ENCODE peak calls at places on chromosomes 2 and 18, in eight cellular contexts. I is coronary artery; M is CD4-positive, alpha-beta T cell; H is natural killer cell; Q is fibroblast of villous mesenchyme; X is GM12865; K is kidney; Z is RWPE1. B is an unnamed sample.

GRCh38 chr2:233029321-233029720 is 3.2 kb upstream of the NEU2 start:
- DNase-seq in I (no peak), M (no peak), H (no peak), Q (peak; percentile 26), X (no peak), K (no peak), Z (peak; percentile 32), B (no peak)

GRCh38 chr2:230830428-230830827 is 34.3 kb upstream of the ITM2C start:
- DNase-seq in I (no peak), M (no peak), H (no peak), Q (no peak), X (no peak), K (no peak), Z (no peak), B (no peak)

GRCh38 chr2:206212673-206213513 is 53.2 kb downstream of the EEF1B2 start:
- DNase-seq in I (no peak), M (no peak), H (no peak), Q (peak; percentile 75), X (no peak), K (no peak), Z (peak; percentile 21), B (no peak)

GRCh38 chr2:6069354-6069753 is 377.2 kb downstream of the SOX11 start:
- DNase-seq in I (no peak), M (no peak), H (no peak), Q (no peak), X (no peak), K (no peak), Z (no peak), B (no peak)

GRCh38 chr2:172516299-172516698 is 39.6 kb upstream of the PDK1 start:
- DNase-seq in I (no peak), M (no peak), H (no peak), Q (peak; percentile 38), X (no peak), K (no peak), Z (no peak), B (no peak)

GRCh38 chr2:185012643-185013042 is 414.3 kb downstream of the ZNF804A start:
- DNase-seq in I (no peak), M (no peak), H (no peak), Q (peak; percentile 1), X (no peak), K (peak; percentile 22), Z (no peak), B (no peak)

GRCh38 chr2:35343135-35343534 is 1012.4 kb upstream of the CRIM1 start:
- DNase-seq in I (no peak), M (no peak), H (no peak), Q (no peak), X (peak; percentile 8), K (no peak), Z (no peak), B (no peak)

GRCh38 chr2:178363252-178363651 is 87.7 kb downstream of the PRKRA start:
- DNase-seq in I (no peak), M (no peak), H (no peak), Q (peak; percentile 11), X (no peak), K (no peak), Z (peak; percentile 88), B (no peak)

GRCh38 chr2:12861344-12861942 is 144.7 kb downstream of the TRIB2 start:
- DNase-seq in I (no peak), M (no peak), H (no peak), Q (peak; percentile 48), X (no peak), K (no peak), Z (no peak), B (no peak)

GRCh38 chr2:158140201-158140600 is 38.5 kb downstream of the UPP2 start:
- DNase-seq in I (no peak), M (no peak), H (no peak), Q (no peak), X (no peak), K (no peak), Z (no peak), B (no peak)

GRCh38 chr2:19991895-19992294 is 2.0 kb upstream of the WDR35 start:
- DNase-seq in I (no peak), M (no peak), H (no peak), Q (no peak), X (no peak), K (no peak), Z (no peak), B (no peak)

GRCh38 chr2:67514515-67514914 is 117.4 kb downstream of the ETAA1 start:
- DNase-seq in I (no peak), M (no peak), H (no peak), Q (peak; percentile 66), X (no peak), K (no peak), Z (no peak), B (no peak)

GRCh38 chr2:66301073-66301766 is 133.7 kb upstream of the MEIS1 start:
- DNase-seq in I (no peak), M (no peak), H (no peak), Q (no peak), X (no peak), K (no peak), Z (no peak), B (no peak)

GRCh38 chr18:22624171-22624570 is 206.5 kb upstream of the CTAGE1 start:
- DNase-seq in I (no peak), M (no peak), H (no peak), Q (no peak), X (no peak), K (no peak), Z (no peak), B (no peak)

GRCh38 chr2:36452279-36452678 is 96.7 kb downstream of the CRIM1 start:
- DNase-seq in I (no peak), M (no peak), H (no peak), Q (peak; percentile 71), X (no peak), K (no peak), Z (no peak), B (no peak)

DNA sequence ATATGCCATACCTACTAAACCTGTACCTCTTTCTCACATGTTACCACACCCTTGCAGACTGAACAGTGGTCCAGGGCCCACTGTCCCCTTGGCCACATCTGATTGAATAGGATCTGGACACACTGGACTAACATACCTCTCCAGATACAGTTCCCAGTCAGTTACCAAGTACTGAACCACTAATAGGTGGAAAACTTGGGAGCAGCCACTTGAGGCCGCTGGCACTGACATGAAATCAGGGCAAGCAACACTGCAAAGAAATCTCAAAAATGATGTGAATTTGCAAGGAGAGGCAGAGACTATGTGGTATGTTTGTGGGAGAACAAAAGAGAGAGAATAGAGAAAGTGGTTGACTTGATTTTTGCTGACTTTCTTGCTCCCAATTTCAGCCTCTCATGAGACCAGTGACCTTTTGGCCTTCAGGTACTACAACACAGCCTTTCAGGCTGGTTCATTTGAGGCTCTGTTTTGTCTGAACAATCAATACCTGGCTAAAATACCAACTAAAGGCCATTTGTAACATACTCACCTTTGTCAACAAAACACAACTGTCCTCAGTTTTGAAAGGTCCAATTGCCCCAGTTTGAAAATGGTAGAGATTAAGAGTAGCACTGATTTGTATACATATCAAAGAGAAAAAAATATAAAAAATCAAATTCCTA is 7.8 kb downstream of the GRB14 start:
- DNase-seq in I (no peak), M (no peak), H (no peak), Q (no peak), X (no peak), K (no peak), Z (no peak), B (no peak)
- TF ChIP-seq CTCF in I (no peak), M (no peak), H (no peak), Q (no peak), X (no peak), K (no peak), Z (no peak), B (no peak)

DNA sequence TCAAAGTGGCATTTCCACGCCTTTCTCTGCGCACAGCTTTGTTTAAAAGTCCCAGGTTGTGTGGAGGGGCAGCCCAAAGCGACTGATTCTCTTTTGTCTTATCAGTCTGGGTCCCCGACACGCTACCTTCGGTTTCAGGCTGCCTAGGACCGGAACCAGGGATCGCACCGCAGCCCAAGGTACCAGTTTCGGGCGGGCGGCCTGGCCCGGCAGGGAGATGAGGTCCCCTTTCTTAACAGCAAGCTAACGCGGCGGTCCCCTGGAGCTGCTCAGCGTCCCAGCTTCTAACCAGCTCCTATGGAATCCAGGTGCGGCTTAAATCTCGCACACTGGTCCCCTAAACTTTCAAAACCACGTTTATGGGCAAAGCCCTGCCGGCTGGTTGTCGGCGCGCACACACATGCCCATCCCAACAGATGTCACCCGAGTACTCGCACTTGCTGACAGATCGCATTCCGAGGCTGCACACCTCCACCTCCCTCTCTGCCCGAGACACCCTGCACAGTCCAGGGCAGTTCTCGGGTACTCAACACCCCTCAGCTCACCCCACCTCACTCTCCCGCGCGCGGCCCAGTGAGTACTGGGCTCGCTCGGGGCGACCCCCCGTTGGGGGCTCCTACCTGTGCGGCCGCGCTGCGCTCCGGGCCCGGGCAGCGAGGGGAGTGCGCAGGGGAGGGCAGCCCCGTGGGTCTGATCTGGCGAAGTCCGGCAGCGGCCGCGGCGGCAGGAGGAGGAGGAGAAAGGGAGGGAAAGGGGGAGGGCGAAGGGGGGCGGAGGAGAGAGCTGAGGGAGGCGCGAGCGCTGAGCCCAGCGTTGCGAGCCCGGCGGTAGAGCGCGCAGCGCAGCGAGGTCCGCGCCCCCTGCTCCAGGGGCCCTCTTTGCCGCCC is at the start of gene EFEMP1:
- DNase-seq in I (peak; percentile 83), M (no peak), H (no peak), Q (peak; percentile 61), X (peak; percentile 74), K (peak; percentile 92), Z (peak; percentile 69), B (peak; percentile 73)
- TF ChIP-seq CTCF in I (no peak), M (no peak), H (no peak), Q (no peak), X (no peak), K (no peak), Z (peak; percentile 21), B (no peak)

DNA sequence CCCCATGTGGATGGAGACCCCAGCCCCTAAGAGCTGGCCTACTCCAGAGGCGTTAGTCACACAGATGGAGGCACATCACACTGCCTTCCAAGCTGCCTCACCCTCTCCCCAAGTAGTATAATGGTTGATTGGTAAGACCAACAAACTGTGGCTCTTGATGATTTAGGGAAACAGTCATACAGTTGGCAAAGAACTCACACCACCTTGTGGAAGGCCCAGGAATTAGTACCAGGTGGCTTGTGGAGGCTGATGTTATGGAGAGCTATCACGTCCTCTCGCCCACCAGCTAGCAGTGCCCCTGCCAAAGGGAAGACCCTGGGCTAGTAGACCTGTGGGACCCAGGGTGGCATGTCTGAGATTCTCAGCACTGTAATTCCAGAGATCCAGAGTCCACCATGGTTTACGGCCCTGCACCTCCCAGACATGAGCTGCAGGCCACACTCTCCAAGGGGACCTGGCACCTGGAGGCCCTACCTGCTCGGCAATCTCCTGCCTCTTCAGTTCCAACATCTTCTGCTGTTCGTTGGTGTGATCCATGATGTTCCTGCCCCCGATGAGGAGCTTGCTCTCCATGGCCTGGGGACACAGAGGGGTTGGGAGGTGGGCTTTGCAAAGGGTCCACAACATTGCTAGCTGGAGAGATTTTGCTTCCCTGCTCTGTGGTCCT is 26.3 kb downstream of the KIF3C start:
- DNase-seq in I (no peak), M (no peak), H (no peak), Q (no peak), X (no peak), K (peak; percentile 29), Z (no peak), B (no peak)
- TF ChIP-seq CTCF in I (no peak), M (no peak), H (no peak), Q (no peak), X (peak; percentile 7), K (no peak), Z (no peak), B (no peak)

GRCh38 chr18:70577023-70577420 is 288.2 kb downstream of the SOCS6 start:
- DNase-seq in I (no peak), M (no peak), H (no peak), Q (no peak), X (no peak), K (no peak), Z (no peak), B (no peak)

GRCh38 chr18:70576281-70577022 is 287.6 kb downstream of the SOCS6 start:
- DNase-seq in I (no peak), M (no peak), H (no peak), Q (no peak), X (no peak), K (no peak), Z (no peak), B (no peak)

GRCh38 chr18:70578480-70578879 is 289.6 kb downstream of the SOCS6 start:
- DNase-seq in I (no peak), M (no peak), H (no peak), Q (no peak), X (no peak), K (no peak), Z (no peak), B (no peak)
- TF ChIP-seq CTCF in I (no peak), M (no peak), H (no peak), Q (no peak), X (no peak), K (no peak), Z (no peak), B (peak; percentile 55)